ENCODE peak calls at places on chromosomes 4 and X, in seven cellular contexts. N, V, I, M, Z, H and Y are unnamed samples.

GRCh38 chr4:41963105-41963504 is 18.5 kb upstream of the DCAF4L1 start:
- DNase-seq in N (peak; percentile 23), V (no peak), I (peak; percentile 3), M (no peak), Z (no peak), H (no peak), Y (no peak)

GRCh38 chr4:183337833-183338232 is 15.6 kb upstream of the CLDN24 start:
- DNase-seq in N (no peak), V (no peak), I (no peak), M (peak; percentile 42), Z (no peak), H (no peak), Y (no peak)

GRCh38 chrX:49106930-49107329 is 16.6 kb downstream of the GPKOW start:
- DNase-seq in N (peak; percentile 22), V (no peak), I (no peak), M (peak; percentile 29), Z (no peak), H (no peak), Y (peak; percentile 60)

GRCh38 chr4:604131-604530 is 21.2 kb upstream of the PDE6B start:
- DNase-seq in N (no peak), V (no peak), I (peak; percentile 5), M (no peak), Z (no peak), H (no peak), Y (no peak)

GRCh38 chr4:85039526-85039925 is 73.0 kb upstream of the WDFY3 start:
- DNase-seq in N (no peak), V (no peak), I (no peak), M (no peak), Z (no peak), H (no peak), Y (no peak)

GRCh38 chr4:6092131-6092530 is 73.9 kb upstream of the C4orf50 start:
- DNase-seq in N (no peak), V (no peak), I (no peak), M (no peak), Z (no peak), H (no peak), Y (no peak)

GRCh38 chr4:48909697-48910096 is 3.1 kb upstream of the OCIAD2 start:
- DNase-seq in N (no peak), V (no peak), I (no peak), M (peak; percentile 55), Z (no peak), H (no peak), Y (no peak)

GRCh38 chr4:107050525-107051135 is 14.5 kb upstream of the DKK2 start:
- DNase-seq in N (peak; percentile 23), V (no peak), I (no peak), M (no peak), Z (no peak), H (no peak), Y (no peak)

GRCh38 chr4:62601737-62602136 is 1401.6 kb downstream of the ADGRL3 start:
- DNase-seq in N (no peak), V (no peak), I (no peak), M (no peak), Z (no peak), H (no peak), Y (no peak)

GRCh38 chr4:150033937-150034336 is 44.3 kb upstream of the DCLK2 start:
- DNase-seq in N (no peak), V (peak; percentile 70), I (no peak), M (peak; percentile 36), Z (no peak), H (no peak), Y (no peak)

GRCh38 chr4:123408471-123409084 is 12.0 kb downstream of the SPRY1 start:
- DNase-seq in N (no peak), V (no peak), I (no peak), M (no peak), Z (no peak), H (no peak), Y (no peak)

GRCh38 chr4:137361756-137362470 is 170.4 kb downstream of the PCDH18 start:
- DNase-seq in N (no peak), V (no peak), I (no peak), M (no peak), Z (no peak), H (no peak), Y (no peak)

GRCh38 chrX:53483838-53484420 is 49.8 kb upstream of the HSD17B10 start:
- DNase-seq in N (no peak), V (no peak), I (no peak), M (no peak), Z (no peak), H (no peak), Y (no peak)

GRCh38 chr4:76830612-76831474 is 67.1 kb downstream of the SOWAHB start:
- DNase-seq in N (peak; percentile 22), V (peak; percentile 59), I (no peak), M (peak; percentile 61), Z (no peak), H (no peak), Y (no peak)

GRCh38 chr4:1726146-1726934 is 5.0 kb downstream of the TACC3 start:
- DNase-seq in N (peak; percentile 88), V (peak; percentile 98), I (peak; percentile 84), M (peak; percentile 96), Z (peak; percentile 43), H (peak; percentile 89), Y (peak; percentile 90)

GRCh38 chr4:151142758-151143157 is 43.3 kb downstream of the RPS3A start:
- DNase-seq in N (no peak), V (no peak), I (no peak), M (no peak), Z (no peak), H (no peak), Y (no peak)

GRCh38 chr4:6355052-6355451 is 85.4 kb downstream of the WFS1 start:
- DNase-seq in N (no peak), V (no peak), I (no peak), M (no peak), Z (no peak), H (no peak), Y (no peak)

GRCh38 chr4:175536852-175537453 is 275.1 kb downstream of the GPM6A start:
- DNase-seq in N (peak; percentile 52), V (no peak), I (no peak), M (no peak), Z (no peak), H (no peak), Y (no peak)

GRCh38 chr4:100299019-100299418 is 108.8 kb upstream of the DDIT4L start:
- DNase-seq in N (no peak), V (no peak), I (no peak), M (no peak), Z (no peak), H (no peak), Y (no peak)

GRCh38 chr4:98657531-98658286 is 702 bp downstream of the TSPAN5 start:
- DNase-seq in N (peak; percentile 65), V (peak; percentile 65), I (peak; percentile 58), M (no peak), Z (peak; percentile 54), H (no peak), Y (peak; percentile 16)
- H3K27ac ChIP-seq in N (no peak overlapping the region), V (no peak overlapping the region), I (peak overlapping the region; percentile 19), M (peak overlapping the region; percentile 82), Z (peak overlapping the region; percentile 82), H (peak overlapping the region; percentile 49), Y (peak overlapping the region; percentile 28)

DNA sequence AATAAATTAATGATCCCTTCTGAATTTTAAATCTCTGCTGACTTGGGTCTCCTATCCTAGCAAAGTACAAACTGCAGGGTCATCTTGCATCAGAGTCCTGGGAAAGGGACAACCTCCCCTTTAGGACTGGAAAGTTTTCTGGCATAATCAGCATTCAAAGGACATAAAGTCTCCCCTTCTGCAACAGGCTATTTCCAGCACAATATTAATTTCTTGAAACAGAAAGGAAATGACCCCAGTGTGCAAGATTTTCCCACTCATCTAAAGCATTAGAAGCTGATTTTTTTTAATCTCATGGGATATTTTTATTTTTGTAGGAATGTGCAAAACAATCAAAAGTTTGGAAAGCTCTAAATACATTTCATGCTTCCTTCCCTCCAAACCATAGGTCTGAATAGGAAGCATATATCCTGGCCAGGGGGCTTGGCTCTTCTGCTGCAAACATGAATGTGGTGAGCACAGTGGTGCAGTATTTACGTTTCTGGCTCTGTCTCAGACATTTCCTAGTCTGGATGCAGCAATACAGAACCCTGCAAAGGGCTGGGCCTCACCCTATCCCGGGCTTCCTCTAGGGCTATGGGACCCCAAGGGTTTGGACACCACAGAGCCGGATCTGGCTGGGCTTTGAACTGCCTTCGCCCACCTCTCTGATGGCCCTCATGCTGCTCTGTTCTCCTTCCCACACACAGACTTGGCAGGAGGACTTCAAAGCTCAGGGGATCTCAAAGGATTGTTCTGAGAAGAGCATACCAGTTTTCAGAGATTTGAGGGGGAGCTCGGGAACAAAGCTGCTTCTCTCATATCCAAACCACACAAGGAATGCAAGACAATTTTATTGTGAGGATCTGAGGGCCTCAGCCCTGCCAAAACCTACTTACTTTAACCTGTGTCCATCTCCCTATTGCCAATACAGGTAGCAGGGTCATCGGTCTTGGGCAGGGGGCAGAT is 64.9 kb downstream of the POLR2B start:
- DNase-seq in N (no peak), V (no peak), I (no peak), M (no peak), Z (no peak), H (no peak), Y (no peak)
- H3K27ac ChIP-seq in N (no peak overlapping the region), V (peak overlapping the region; percentile 26), I (no peak overlapping the region), M (peak overlapping the region; percentile 64), Z (peak overlapping the region; percentile 28), H (peak overlapping the region; percentile 64), Y (peak overlapping the region; percentile 66)

GRCh38 chrX:118665204-118665603 is 62.2 kb upstream of the IL13RA1 start:
- DNase-seq in N (no peak), V (no peak), I (no peak), M (no peak), Z (no peak), H (no peak), Y (no peak)

DNA sequence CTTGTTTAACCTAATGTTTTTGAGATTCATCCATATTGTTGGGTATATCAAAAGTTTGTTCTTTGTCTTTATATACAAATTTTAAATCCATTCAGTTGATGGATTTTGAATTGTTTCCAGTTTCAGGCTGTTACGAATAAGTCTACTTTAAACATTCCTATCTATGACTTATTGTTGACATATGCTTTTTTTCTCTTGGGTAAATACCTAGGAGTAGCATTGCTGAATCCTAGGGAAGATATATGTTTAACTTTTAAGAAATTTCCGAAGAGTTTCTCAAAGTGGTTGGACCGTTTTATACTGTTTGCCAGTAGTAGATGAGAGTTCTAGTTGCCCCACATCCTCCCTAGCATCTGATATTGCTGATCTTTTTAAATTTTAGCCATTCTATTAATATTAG is 60.9 kb upstream of the IL13RA1 start:
- DNase-seq in N (no peak), V (no peak), I (no peak), M (no peak), Z (no peak), H (no peak), Y (no peak)
- H3K27ac ChIP-seq in N (no peak overlapping the region), V (no peak overlapping the region), I (no peak overlapping the region), M (no peak overlapping the region), Z (no peak overlapping the region), H (no peak overlapping the region), Y (no peak overlapping the region)

DNA sequence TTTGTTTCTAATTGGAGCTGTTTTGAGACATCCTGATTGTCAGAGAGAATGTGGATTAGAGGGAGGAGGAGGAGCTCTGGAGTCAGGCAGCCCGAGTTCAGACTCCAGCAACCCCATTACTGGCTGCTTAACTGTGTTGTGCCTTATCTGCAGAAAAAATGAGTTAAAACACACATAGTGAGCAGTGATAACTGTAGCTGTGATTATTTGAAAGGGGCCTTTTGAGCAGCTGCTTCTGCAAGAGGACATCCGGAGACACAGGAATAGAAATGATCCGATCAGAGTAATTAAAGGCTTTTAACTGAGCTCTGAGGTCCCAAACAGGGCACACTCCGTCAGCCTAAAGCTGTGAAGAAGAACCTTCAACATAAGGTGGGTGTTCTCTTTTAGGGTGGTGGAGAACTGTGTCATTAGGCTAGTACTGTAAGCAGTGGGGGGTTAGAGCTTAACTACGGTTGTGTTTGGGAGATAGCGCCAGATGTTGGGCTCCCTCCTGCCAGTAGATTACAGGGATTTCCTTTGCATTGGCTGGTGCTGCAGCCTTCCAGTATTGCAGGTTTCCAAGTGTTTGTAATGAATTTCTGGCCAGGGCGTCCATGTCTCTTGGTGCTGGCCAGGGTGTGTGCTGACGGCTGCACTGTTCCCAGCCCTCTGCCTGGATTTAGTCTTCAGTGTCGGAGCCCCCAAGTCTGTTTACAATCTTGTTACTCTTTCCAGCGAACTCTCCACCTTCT is 24.3 kb downstream of the ADD1 start:
- DNase-seq in N (peak; percentile 35), V (no peak), I (no peak), M (no peak), Z (no peak), H (no peak), Y (no peak)
- H3K27ac ChIP-seq in N (peak overlapping the region; percentile 68), V (peak overlapping the region; percentile 64), I (no peak overlapping the region), M (peak overlapping the region; percentile 72), Z (peak overlapping the region; percentile 40), H (peak overlapping the region; percentile 44), Y (peak overlapping the region; percentile 77)